ENCODE peak calls at places on chromosomes 3 and 15, in ten cellular contexts. One of them, this sample, is unnamed.
A peak's percentile ranks its signal among the peaks of the same experiment; 100 is the strongest.

GRCh38 chr15:85296615-85297402 is 83.6 kb upstream of the AKAP13 start:
- DNase-seq in transverse colon: peak; percentile 78
- DNase-seq in PC-3: peak; percentile 87
- DNase-seq in GM23248: peak; percentile 81
- DNase-seq in neuronal stem cell: peak; percentile 50
- DNase-seq in caudate nucleus: peak; percentile 30
- DNase-seq in A673: peak; percentile 85
- DNase-seq in A549: peak; percentile 86
- DNase-seq in CD8-positive, alpha-beta T cell: peak; percentile 57
- DNase-seq in breast epithelium: no peak
- DNase-seq in this sample: peak; percentile 70

GRCh38 chr3:14843321-14843720 is 24.6 kb downstream of the FGD5 start:
- DNase-seq in A673: no peak
- DNase-seq in transverse colon: no peak
- DNase-seq in breast epithelium: no peak
- DNase-seq in caudate nucleus: no peak
- DNase-seq in A549: no peak
- DNase-seq in PC-3: no peak
- DNase-seq in neuronal stem cell: no peak
- DNase-seq in GM23248: no peak
- DNase-seq in CD8-positive, alpha-beta T cell: no peak
- DNase-seq in this sample: no peak

GRCh38 chr3:40550168-40550567 is 25.4 kb downstream of the ZNF621 start:
- DNase-seq in transverse colon: no peak
- DNase-seq in A673: no peak
- DNase-seq in PC-3: no peak
- DNase-seq in neuronal stem cell: no peak
- DNase-seq in breast epithelium: no peak
- DNase-seq in CD8-positive, alpha-beta T cell: no peak
- DNase-seq in A549: no peak
- DNase-seq in caudate nucleus: no peak
- DNase-seq in GM23248: no peak
- DNase-seq in this sample: no peak

GRCh38 chr3:16186081-16186480 is 11.6 kb downstream of the GALNT15 start:
- DNase-seq in A549: no peak
- DNase-seq in transverse colon: no peak
- DNase-seq in breast epithelium: no peak
- DNase-seq in GM23248: no peak
- DNase-seq in A673: no peak
- DNase-seq in neuronal stem cell: no peak
- DNase-seq in caudate nucleus: no peak
- DNase-seq in CD8-positive, alpha-beta T cell: no peak
- DNase-seq in PC-3: no peak
- DNase-seq in this sample: peak; percentile 22

GRCh38 chr15:57890351-57890750 is 175.2 kb downstream of the ALDH1A2 start:
- DNase-seq in CD8-positive, alpha-beta T cell: no peak
- DNase-seq in transverse colon: no peak
- DNase-seq in neuronal stem cell: no peak
- DNase-seq in GM23248: peak; percentile 58
- DNase-seq in A549: no peak
- DNase-seq in A673: no peak
- DNase-seq in caudate nucleus: no peak
- DNase-seq in breast epithelium: no peak
- DNase-seq in PC-3: peak; percentile 12
- DNase-seq in this sample: peak; percentile 70

GRCh38 chr15:41102854-41103253 is 13.2 kb downstream of the INO80 start:
- DNase-seq in caudate nucleus: no peak
- DNase-seq in CD8-positive, alpha-beta T cell: no peak
- DNase-seq in neuronal stem cell: no peak
- DNase-seq in A549: no peak
- DNase-seq in GM23248: peak; percentile 26
- DNase-seq in breast epithelium: no peak
- DNase-seq in PC-3: no peak
- DNase-seq in A673: no peak
- DNase-seq in transverse colon: no peak
- DNase-seq in this sample: no peak

GRCh38 chr3:82707035-82707434 is 945.6 kb upstream of the GBE1 start:
- DNase-seq in A549: peak; percentile 2
- DNase-seq in neuronal stem cell: no peak
- DNase-seq in GM23248: no peak
- DNase-seq in A673: no peak
- DNase-seq in transverse colon: no peak
- DNase-seq in caudate nucleus: no peak
- DNase-seq in breast epithelium: no peak
- DNase-seq in PC-3: peak; percentile 51
- DNase-seq in CD8-positive, alpha-beta T cell: no peak
- DNase-seq in this sample: no peak

GRCh38 chr3:18597919-18598318 is 172.8 kb upstream of the SATB1 start:
- DNase-seq in A673: no peak
- DNase-seq in breast epithelium: no peak
- DNase-seq in GM23248: no peak
- DNase-seq in CD8-positive, alpha-beta T cell: no peak
- DNase-seq in A549: no peak
- DNase-seq in PC-3: no peak
- DNase-seq in transverse colon: no peak
- DNase-seq in caudate nucleus: no peak
- DNase-seq in neuronal stem cell: no peak
- DNase-seq in this sample: no peak

GRCh38 chr15:66931768-66932633 is 133.4 kb upstream of the SMAD3 start:
- DNase-seq in caudate nucleus: no peak
- DNase-seq in CD8-positive, alpha-beta T cell: no peak
- DNase-seq in neuronal stem cell: peak; percentile 51
- DNase-seq in A673: peak; percentile 63
- DNase-seq in breast epithelium: peak; percentile 66
- DNase-seq in transverse colon: peak; percentile 79
- DNase-seq in A549: peak; percentile 97
- DNase-seq in PC-3: peak; percentile 84
- DNase-seq in GM23248: peak; percentile 72
- DNase-seq in this sample: peak; percentile 46

GRCh38 chr3:54837964-54838363 is 89.9 kb downstream of the LRTM1 start:
- DNase-seq in PC-3: peak; percentile 45
- DNase-seq in caudate nucleus: no peak
- DNase-seq in CD8-positive, alpha-beta T cell: no peak
- DNase-seq in neuronal stem cell: no peak
- DNase-seq in A673: no peak
- DNase-seq in breast epithelium: no peak
- DNase-seq in A549: no peak
- DNase-seq in transverse colon: no peak
- DNase-seq in GM23248: peak; percentile 54
- DNase-seq in this sample: no peak

GRCh38 chr3:139541898-139542288 is 2.4 kb upstream of the RBP1 start:
- DNase-seq in caudate nucleus: no peak
- DNase-seq in CD8-positive, alpha-beta T cell: no peak
- DNase-seq in PC-3: no peak
- DNase-seq in A673: no peak
- DNase-seq in breast epithelium: no peak
- DNase-seq in transverse colon: no peak
- DNase-seq in A549: no peak
- DNase-seq in neuronal stem cell: no peak
- DNase-seq in GM23248: no peak
- DNase-seq in this sample: no peak

GRCh38 chr3:179832333-179832854 is 179.6 kb downstream of the USP13 start:
- DNase-seq in GM23248: no peak
- DNase-seq in breast epithelium: no peak
- DNase-seq in caudate nucleus: no peak
- DNase-seq in CD8-positive, alpha-beta T cell: no peak
- DNase-seq in A549: no peak
- DNase-seq in neuronal stem cell: no peak
- DNase-seq in transverse colon: no peak
- DNase-seq in PC-3: no peak
- DNase-seq in A673: no peak
- DNase-seq in this sample: no peak

GRCh38 chr3:154886437-154886836 is 193.7 kb upstream of the MME start:
- DNase-seq in CD8-positive, alpha-beta T cell: no peak
- DNase-seq in A549: no peak
- DNase-seq in breast epithelium: no peak
- DNase-seq in caudate nucleus: no peak
- DNase-seq in PC-3: peak; percentile 85
- DNase-seq in A673: peak; percentile 63
- DNase-seq in transverse colon: no peak
- DNase-seq in neuronal stem cell: no peak
- DNase-seq in GM23248: peak; percentile 98
- DNase-seq in this sample: peak; percentile 94

GRCh38 chr15:80619677-80620076 is 75.4 kb upstream of the ABHD17C start:
- DNase-seq in A673: no peak
- DNase-seq in PC-3: peak; percentile 13
- DNase-seq in A549: no peak
- DNase-seq in CD8-positive, alpha-beta T cell: no peak
- DNase-seq in neuronal stem cell: no peak
- DNase-seq in GM23248: peak; percentile 49
- DNase-seq in caudate nucleus: no peak
- DNase-seq in breast epithelium: no peak
- DNase-seq in transverse colon: no peak
- DNase-seq in this sample: no peak

GRCh38 chr15:42080585-42081462 is 13.5 kb downstream of the PLA2G4D start:
- DNase-seq in transverse colon: no peak
- DNase-seq in GM23248: peak; percentile 15
- DNase-seq in breast epithelium: peak; percentile 24
- DNase-seq in A549: no peak
- DNase-seq in neuronal stem cell: no peak
- DNase-seq in CD8-positive, alpha-beta T cell: no peak
- DNase-seq in A673: no peak
- DNase-seq in PC-3: no peak
- DNase-seq in caudate nucleus: no peak
- DNase-seq in this sample: peak; percentile 29

GRCh38 chr15:56040081-56041035 is 46.9 kb upstream of the NEDD4 start:
- DNase-seq in CD8-positive, alpha-beta T cell: no peak
- DNase-seq in neuronal stem cell: peak; percentile 14
- DNase-seq in A549: peak; percentile 90
- DNase-seq in PC-3: peak; percentile 85
- DNase-seq in breast epithelium: no peak
- DNase-seq in A673: peak; percentile 89
- DNase-seq in caudate nucleus: peak; percentile 22
- DNase-seq in transverse colon: peak; percentile 48
- DNase-seq in GM23248: peak; percentile 98
- DNase-seq in this sample: peak; percentile 95
- H3K27ac ChIP-seq in CD8-positive, alpha-beta T cell: no peak overlapping the region
- H3K27ac ChIP-seq in neuronal stem cell: peak overlapping the region; percentile 1
- H3K27ac ChIP-seq in A549: peak overlapping the region; percentile 87
- H3K27ac ChIP-seq in PC-3: peak overlapping the region; percentile 36
- H3K27ac ChIP-seq in breast epithelium: peak overlapping the region; percentile 1
- H3K27ac ChIP-seq in A673: peak overlapping the region; percentile 64
- H3K27ac ChIP-seq in caudate nucleus: no peak overlapping the region
- H3K27ac ChIP-seq in transverse colon: peak overlapping the region; percentile 19
- H3K27ac ChIP-seq in GM23248: peak overlapping the region; percentile 76
- H3K27ac ChIP-seq in this sample: peak overlapping the region; percentile 93

GRCh38 chr15:63349156-63349555 is 32.5 kb downstream of the CA12 start:
- DNase-seq in A549: no peak
- DNase-seq in CD8-positive, alpha-beta T cell: no peak
- DNase-seq in caudate nucleus: no peak
- DNase-seq in PC-3: peak; percentile 57
- DNase-seq in GM23248: peak; percentile 57
- DNase-seq in A673: no peak
- DNase-seq in neuronal stem cell: no peak
- DNase-seq in transverse colon: no peak
- DNase-seq in breast epithelium: no peak
- DNase-seq in this sample: no peak

GRCh38 chr15:63350178-63350621 is 31.4 kb downstream of the CA12 start:
- DNase-seq in A673: no peak
- DNase-seq in neuronal stem cell: no peak
- DNase-seq in GM23248: peak; percentile 20
- DNase-seq in caudate nucleus: peak; percentile 3
- DNase-seq in breast epithelium: no peak
- DNase-seq in PC-3: no peak
- DNase-seq in A549: no peak
- DNase-seq in CD8-positive, alpha-beta T cell: no peak
- DNase-seq in transverse colon: no peak
- DNase-seq in this sample: no peak

GRCh38 chr15:63349621-63350020 is 32.0 kb downstream of the CA12 start:
- DNase-seq in transverse colon: no peak
- DNase-seq in A549: no peak
- DNase-seq in PC-3: no peak
- DNase-seq in A673: no peak
- DNase-seq in CD8-positive, alpha-beta T cell: no peak
- DNase-seq in neuronal stem cell: no peak
- DNase-seq in breast epithelium: no peak
- DNase-seq in caudate nucleus: no peak
- DNase-seq in GM23248: no peak
- DNase-seq in this sample: no peak

GRCh38 chr15:63347074-63347859 is 34.4 kb downstream of the CA12 start:
- DNase-seq in GM23248: no peak
- DNase-seq in caudate nucleus: no peak
- DNase-seq in neuronal stem cell: no peak
- DNase-seq in CD8-positive, alpha-beta T cell: no peak
- DNase-seq in PC-3: no peak
- DNase-seq in transverse colon: no peak
- DNase-seq in A549: no peak
- DNase-seq in A673: peak; percentile 86
- DNase-seq in breast epithelium: no peak
- DNase-seq in this sample: no peak

GRCh38 chr15:63348392-63348791 is 33.3 kb downstream of the CA12 start:
- DNase-seq in PC-3: peak; percentile 85
- DNase-seq in caudate nucleus: peak; percentile 40
- DNase-seq in GM23248: peak; percentile 90
- DNase-seq in breast epithelium: peak; percentile 79
- DNase-seq in CD8-positive, alpha-beta T cell: no peak
- DNase-seq in A549: peak; percentile 41
- DNase-seq in neuronal stem cell: no peak
- DNase-seq in A673: peak; percentile 93
- DNase-seq in transverse colon: peak; percentile 75
- DNase-seq in this sample: peak; percentile 78
- H3K27ac ChIP-seq in PC-3: peak overlapping the region; percentile 100
- H3K27ac ChIP-seq in caudate nucleus: peak overlapping the region; percentile 61
- H3K27ac ChIP-seq in GM23248: peak overlapping the region; percentile 91
- H3K27ac ChIP-seq in breast epithelium: peak overlapping the region; percentile 77
- H3K27ac ChIP-seq in CD8-positive, alpha-beta T cell: no peak overlapping the region
- H3K27ac ChIP-seq in A549: peak overlapping the region; percentile 64
- H3K27ac ChIP-seq in neuronal stem cell: no peak overlapping the region
- H3K27ac ChIP-seq in A673: peak overlapping the region; percentile 66
- H3K27ac ChIP-seq in transverse colon: peak overlapping the region; percentile 61
- H3K27ac ChIP-seq in this sample: peak overlapping the region; percentile 92

GRCh38 chr3:133745981-133746721 is at the start of gene TF:
- DNase-seq in GM23248: peak; percentile 24
- DNase-seq in CD8-positive, alpha-beta T cell: no peak
- DNase-seq in breast epithelium: no peak
- DNase-seq in A673: no peak
- DNase-seq in A549: no peak
- DNase-seq in neuronal stem cell: no peak
- DNase-seq in caudate nucleus: peak; percentile 93
- DNase-seq in transverse colon: no peak
- DNase-seq in PC-3: no peak
- DNase-seq in this sample: no peak
- H3K27ac ChIP-seq in GM23248: no peak within 1 kb of the TSS
- H3K27ac ChIP-seq in CD8-positive, alpha-beta T cell: no peak within 1 kb of the TSS
- H3K27ac ChIP-seq in breast epithelium: peak within 1 kb of the TSS; percentile 7
- H3K27ac ChIP-seq in A673: no peak within 1 kb of the TSS
- H3K27ac ChIP-seq in A549: no peak within 1 kb of the TSS
- H3K27ac ChIP-seq in neuronal stem cell: no peak within 1 kb of the TSS
- H3K27ac ChIP-seq in caudate nucleus: peak within 1 kb of the TSS; percentile 99
- H3K27ac ChIP-seq in transverse colon: no peak within 1 kb of the TSS
- H3K27ac ChIP-seq in PC-3: no peak within 1 kb of the TSS
- H3K27ac ChIP-seq in this sample: no peak within 1 kb of the TSS

DNA sequence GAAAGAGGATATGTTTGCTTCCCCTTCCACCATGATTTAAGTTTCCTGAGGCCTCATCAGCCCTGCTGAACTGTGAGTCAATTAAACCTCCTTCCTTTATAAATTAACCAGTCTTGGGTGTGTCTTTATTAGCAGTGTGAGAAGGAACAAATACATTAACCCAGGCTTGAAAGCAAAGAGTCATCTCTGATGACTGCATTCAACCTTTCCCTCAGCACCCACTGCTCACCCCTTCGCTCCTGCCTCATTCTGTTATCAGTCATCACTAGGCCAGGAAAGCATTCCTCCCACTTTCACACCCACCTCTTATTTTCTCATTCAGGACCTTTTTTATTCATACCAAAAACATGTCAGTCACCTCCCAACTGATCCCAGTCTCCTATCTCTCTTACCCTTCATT is 59.6 kb upstream of the CASR start:
- DNase-seq in breast epithelium: no peak
- DNase-seq in caudate nucleus: no peak
- DNase-seq in A549: no peak
- DNase-seq in A673: no peak
- DNase-seq in PC-3: no peak
- DNase-seq in transverse colon: no peak
- DNase-seq in GM23248: no peak
- DNase-seq in neuronal stem cell: no peak
- DNase-seq in CD8-positive, alpha-beta T cell: no peak
- DNase-seq in this sample: no peak
- H3K27ac ChIP-seq in breast epithelium: no peak overlapping the region
- H3K27ac ChIP-seq in caudate nucleus: no peak overlapping the region
- H3K27ac ChIP-seq in A549: no peak overlapping the region
- H3K27ac ChIP-seq in A673: no peak overlapping the region
- H3K27ac ChIP-seq in PC-3: no peak overlapping the region
- H3K27ac ChIP-seq in transverse colon: no peak overlapping the region
- H3K27ac ChIP-seq in GM23248: no peak overlapping the region
- H3K27ac ChIP-seq in neuronal stem cell: no peak overlapping the region
- H3K27ac ChIP-seq in CD8-positive, alpha-beta T cell: no peak overlapping the region
- H3K27ac ChIP-seq in this sample: no peak overlapping the region